ENCODE peak calls at places on chromosomes 6 and 20, in ten cellular contexts. One of them, this sample, is unnamed.
A peak's percentile ranks its signal among the peaks of the same experiment; 100 is the strongest.

GRCh38 chr6:47407295-47408281 is 70.0 kb upstream of the CD2AP start:
- DNase-seq in SK-N-SH: no peak
- DNase-seq in pancreas: no peak
- DNase-seq in heart left ventricle: no peak
- DNase-seq in aorta: no peak
- DNase-seq in right lobe of liver: no peak
- DNase-seq in esophagus squamous epithelium: no peak
- DNase-seq in brain microvascular endothelial cell: peak; percentile 3
- DNase-seq in mucosa of descending colon: no peak
- DNase-seq in right atrium auricular region: no peak
- DNase-seq in this sample: no peak

GRCh38 chr6:165624871-165625639 is 38.0 kb downstream of the PDE10A start:
- DNase-seq in SK-N-SH: no peak
- DNase-seq in pancreas: no peak
- DNase-seq in heart left ventricle: no peak
- DNase-seq in aorta: no peak
- DNase-seq in right lobe of liver: no peak
- DNase-seq in esophagus squamous epithelium: no peak
- DNase-seq in brain microvascular endothelial cell: no peak
- DNase-seq in mucosa of descending colon: no peak
- DNase-seq in right atrium auricular region: no peak
- DNase-seq in this sample: no peak

GRCh38 chr6:40817369-40817768 is 221.7 kb downstream of the UNC5CL start:
- DNase-seq in SK-N-SH: no peak
- DNase-seq in pancreas: no peak
- DNase-seq in heart left ventricle: no peak
- DNase-seq in aorta: no peak
- DNase-seq in right lobe of liver: no peak
- DNase-seq in esophagus squamous epithelium: no peak
- DNase-seq in brain microvascular endothelial cell: no peak
- DNase-seq in mucosa of descending colon: no peak
- DNase-seq in right atrium auricular region: no peak
- DNase-seq in this sample: no peak

GRCh38 chr6:111409430-111409829 is 73.6 kb downstream of the REV3L start:
- DNase-seq in SK-N-SH: no peak
- DNase-seq in pancreas: no peak
- DNase-seq in heart left ventricle: no peak
- DNase-seq in aorta: no peak
- DNase-seq in right lobe of liver: no peak
- DNase-seq in esophagus squamous epithelium: no peak
- DNase-seq in brain microvascular endothelial cell: no peak
- DNase-seq in mucosa of descending colon: no peak
- DNase-seq in right atrium auricular region: no peak
- DNase-seq in this sample: no peak

GRCh38 chr6:53293691-53294090 is 55.1 kb downstream of the ELOVL5 start:
- DNase-seq in SK-N-SH: no peak
- DNase-seq in pancreas: no peak
- DNase-seq in heart left ventricle: no peak
- DNase-seq in aorta: no peak
- DNase-seq in right lobe of liver: no peak
- DNase-seq in esophagus squamous epithelium: no peak
- DNase-seq in brain microvascular endothelial cell: no peak
- DNase-seq in mucosa of descending colon: no peak
- DNase-seq in right atrium auricular region: no peak
- DNase-seq in this sample: no peak

GRCh38 chr20:58342104-58342945 is 32.8 kb downstream of the RAB22A start:
- DNase-seq in SK-N-SH: no peak
- DNase-seq in pancreas: no peak
- DNase-seq in heart left ventricle: no peak
- DNase-seq in aorta: no peak
- DNase-seq in right lobe of liver: no peak
- DNase-seq in esophagus squamous epithelium: no peak
- DNase-seq in brain microvascular endothelial cell: peak; percentile 29
- DNase-seq in mucosa of descending colon: no peak
- DNase-seq in right atrium auricular region: no peak
- DNase-seq in this sample: no peak

GRCh38 chr20:61748376-61748775 is 317.3 kb downstream of the TAF4 start:
- DNase-seq in SK-N-SH: no peak
- DNase-seq in pancreas: no peak
- DNase-seq in heart left ventricle: no peak
- DNase-seq in aorta: no peak
- DNase-seq in right lobe of liver: no peak
- DNase-seq in esophagus squamous epithelium: no peak
- DNase-seq in brain microvascular endothelial cell: no peak
- DNase-seq in mucosa of descending colon: no peak
- DNase-seq in right atrium auricular region: no peak
- DNase-seq in this sample: no peak

GRCh38 chr6:25311251-25311910 is 32.2 kb downstream of the CARMIL1 start:
- DNase-seq in SK-N-SH: no peak
- DNase-seq in pancreas: no peak
- DNase-seq in heart left ventricle: no peak
- DNase-seq in aorta: no peak
- DNase-seq in right lobe of liver: no peak
- DNase-seq in esophagus squamous epithelium: no peak
- DNase-seq in brain microvascular endothelial cell: peak; percentile 30
- DNase-seq in mucosa of descending colon: no peak
- DNase-seq in right atrium auricular region: no peak
- DNase-seq in this sample: no peak

GRCh38 chr6:129929433-129929832 is 68.3 kb upstream of the TMEM244 start:
- DNase-seq in SK-N-SH: no peak
- DNase-seq in pancreas: no peak
- DNase-seq in heart left ventricle: no peak
- DNase-seq in aorta: no peak
- DNase-seq in right lobe of liver: no peak
- DNase-seq in esophagus squamous epithelium: no peak
- DNase-seq in brain microvascular endothelial cell: peak; percentile 73
- DNase-seq in mucosa of descending colon: no peak
- DNase-seq in right atrium auricular region: no peak
- DNase-seq in this sample: no peak

GRCh38 chr20:58705525-58705924 is 12.9 kb downstream of the NPEPL1 start:
- DNase-seq in SK-N-SH: peak; percentile 27
- DNase-seq in pancreas: no peak
- DNase-seq in heart left ventricle: peak; percentile 18
- DNase-seq in aorta: peak; percentile 34
- DNase-seq in right lobe of liver: no peak
- DNase-seq in esophagus squamous epithelium: no peak
- DNase-seq in brain microvascular endothelial cell: no peak
- DNase-seq in mucosa of descending colon: no peak
- DNase-seq in right atrium auricular region: peak; percentile 30
- DNase-seq in this sample: peak; percentile 18

GRCh38 chr6:29967379-29968010 is 25.2 kb downstream of the HLA-A start:
- DNase-seq in SK-N-SH: no peak
- DNase-seq in pancreas: peak; percentile 47
- DNase-seq in heart left ventricle: peak; percentile 66
- DNase-seq in aorta: no peak
- DNase-seq in right lobe of liver: peak; percentile 37
- DNase-seq in esophagus squamous epithelium: no peak
- DNase-seq in brain microvascular endothelial cell: no peak
- DNase-seq in mucosa of descending colon: peak; percentile 90
- DNase-seq in right atrium auricular region: no peak
- DNase-seq in this sample: no peak

GRCh38 chr6:131631625-131632284 is 3.7 kb upstream of the MED23 start:
- DNase-seq in SK-N-SH: no peak
- DNase-seq in pancreas: no peak
- DNase-seq in heart left ventricle: no peak
- DNase-seq in aorta: no peak
- DNase-seq in right lobe of liver: no peak
- DNase-seq in esophagus squamous epithelium: no peak
- DNase-seq in brain microvascular endothelial cell: no peak
- DNase-seq in mucosa of descending colon: no peak
- DNase-seq in right atrium auricular region: no peak
- DNase-seq in this sample: no peak

DNA sequence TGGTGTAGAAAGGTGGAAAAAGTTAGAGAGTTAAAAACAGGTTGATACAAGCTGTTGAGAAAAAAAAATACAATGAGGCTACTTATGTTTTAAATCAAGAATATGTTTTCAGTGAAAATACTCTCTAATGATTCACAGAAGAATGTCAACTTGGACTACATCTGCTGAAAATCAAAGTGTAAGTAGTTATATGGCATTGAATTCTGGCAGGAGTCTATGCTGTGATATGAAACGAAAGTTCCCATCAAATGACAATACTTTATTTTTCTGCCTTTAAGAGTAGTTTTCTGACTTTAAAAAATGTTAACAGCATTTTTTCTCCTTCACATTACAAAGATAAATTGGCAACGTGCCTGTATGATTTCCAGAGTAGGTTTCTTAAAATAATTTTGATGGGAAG is 158.3 kb downstream of the EYA4 start:
- DNase-seq in SK-N-SH: no peak
- DNase-seq in pancreas: no peak
- DNase-seq in heart left ventricle: no peak
- DNase-seq in aorta: no peak
- DNase-seq in right lobe of liver: no peak
- DNase-seq in esophagus squamous epithelium: no peak
- DNase-seq in brain microvascular endothelial cell: no peak
- DNase-seq in mucosa of descending colon: no peak
- DNase-seq in right atrium auricular region: no peak
- DNase-seq in this sample: no peak
- H3K36me3 ChIP-seq in SK-N-SH: no peaks in the 10 kb centered on the region
- H3K36me3 ChIP-seq in pancreas: no peaks in the 10 kb centered on the region
- H3K36me3 ChIP-seq in heart left ventricle: no peaks in the 10 kb centered on the region
- H3K36me3 ChIP-seq in aorta: no peaks in the 10 kb centered on the region
- H3K36me3 ChIP-seq in right lobe of liver: no peaks in the 10 kb centered on the region
- H3K36me3 ChIP-seq in esophagus squamous epithelium: no peaks in the 10 kb centered on the region
- H3K36me3 ChIP-seq in brain microvascular endothelial cell: no peaks in the 10 kb centered on the region
- H3K36me3 ChIP-seq in mucosa of descending colon: no peaks in the 10 kb centered on the region
- H3K36me3 ChIP-seq in right atrium auricular region: no peaks in the 10 kb centered on the region
- H3K36me3 ChIP-seq in this sample: no peaks in the 10 kb centered on the region

GRCh38 chr20:53578492-53579222 is 15.0 kb downstream of the ZNF217 start:
- DNase-seq in SK-N-SH: peak; percentile 77
- DNase-seq in pancreas: no peak
- DNase-seq in heart left ventricle: no peak
- DNase-seq in aorta: no peak
- DNase-seq in right lobe of liver: no peak
- DNase-seq in esophagus squamous epithelium: peak; percentile 11
- DNase-seq in brain microvascular endothelial cell: peak; percentile 86
- DNase-seq in mucosa of descending colon: peak; percentile 93
- DNase-seq in right atrium auricular region: peak; percentile 59
- DNase-seq in this sample: peak; percentile 69
- H3K36me3 ChIP-seq in SK-N-SH: peaks cover 73% of the 10 kb centered on the region
- H3K36me3 ChIP-seq in pancreas: peaks cover 30% of the 10 kb centered on the region
- H3K36me3 ChIP-seq in heart left ventricle: peaks cover 37% of the 10 kb centered on the region
- H3K36me3 ChIP-seq in aorta: peaks cover 5% of the 10 kb centered on the region
- H3K36me3 ChIP-seq in right lobe of liver: no peaks in the 10 kb centered on the region
- H3K36me3 ChIP-seq in esophagus squamous epithelium: peaks cover 76% of the 10 kb centered on the region
- H3K36me3 ChIP-seq in brain microvascular endothelial cell: peaks cover 63% of the 10 kb centered on the region
- H3K36me3 ChIP-seq in mucosa of descending colon: peaks cover 5% of the 10 kb centered on the region
- H3K36me3 ChIP-seq in right atrium auricular region: peaks cover 66% of the 10 kb centered on the region
- H3K36me3 ChIP-seq in this sample: peaks cover 66% of the 10 kb centered on the region

GRCh38 chr20:47304287-47304686 is 52.2 kb downstream of the ZMYND8 start:
- DNase-seq in SK-N-SH: peak; percentile 57
- DNase-seq in pancreas: no peak
- DNase-seq in heart left ventricle: no peak
- DNase-seq in aorta: no peak
- DNase-seq in right lobe of liver: no peak
- DNase-seq in esophagus squamous epithelium: no peak
- DNase-seq in brain microvascular endothelial cell: no peak
- DNase-seq in mucosa of descending colon: peak; percentile 44
- DNase-seq in right atrium auricular region: no peak
- DNase-seq in this sample: no peak

GRCh38 chr20:47306755-47307370 is 49.6 kb downstream of the ZMYND8 start:
- DNase-seq in SK-N-SH: no peak
- DNase-seq in pancreas: no peak
- DNase-seq in heart left ventricle: no peak
- DNase-seq in aorta: peak; percentile 14
- DNase-seq in right lobe of liver: no peak
- DNase-seq in esophagus squamous epithelium: no peak
- DNase-seq in brain microvascular endothelial cell: no peak
- DNase-seq in mucosa of descending colon: no peak
- DNase-seq in right atrium auricular region: no peak
- DNase-seq in this sample: no peak

GRCh38 chr20:47303736-47304135 is 52.8 kb downstream of the ZMYND8 start:
- DNase-seq in SK-N-SH: peak; percentile 30
- DNase-seq in pancreas: no peak
- DNase-seq in heart left ventricle: no peak
- DNase-seq in aorta: peak; percentile 46
- DNase-seq in right lobe of liver: no peak
- DNase-seq in esophagus squamous epithelium: no peak
- DNase-seq in brain microvascular endothelial cell: no peak
- DNase-seq in mucosa of descending colon: no peak
- DNase-seq in right atrium auricular region: no peak
- DNase-seq in this sample: no peak

GRCh38 chr20:47305667-47306066 is 50.8 kb downstream of the ZMYND8 start:
- DNase-seq in SK-N-SH: no peak
- DNase-seq in pancreas: no peak
- DNase-seq in heart left ventricle: no peak
- DNase-seq in aorta: peak; percentile 0
- DNase-seq in right lobe of liver: no peak
- DNase-seq in esophagus squamous epithelium: no peak
- DNase-seq in brain microvascular endothelial cell: no peak
- DNase-seq in mucosa of descending colon: no peak
- DNase-seq in right atrium auricular region: no peak
- DNase-seq in this sample: no peak

DNA sequence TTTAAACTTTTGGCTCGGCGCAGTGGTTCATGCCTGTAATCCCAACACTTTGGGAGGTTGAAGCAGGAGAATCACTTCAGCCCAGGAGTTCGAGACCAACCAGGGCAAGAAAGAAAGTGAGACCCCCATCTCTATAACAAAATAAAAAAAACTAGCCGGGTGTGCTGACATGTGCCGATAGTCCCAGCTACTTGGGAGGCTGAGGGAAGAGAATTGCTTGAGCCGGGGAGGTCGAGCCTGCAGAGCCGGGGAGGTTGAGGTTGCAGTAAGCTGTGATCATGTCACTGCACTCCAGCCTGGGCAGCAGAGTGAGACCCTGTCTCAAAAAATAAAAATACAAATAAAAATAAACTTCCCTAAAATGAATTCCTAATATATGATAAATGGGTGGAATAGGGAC is 50.4 kb downstream of the ZMYND8 start:
- DNase-seq in SK-N-SH: no peak
- DNase-seq in pancreas: no peak
- DNase-seq in heart left ventricle: no peak
- DNase-seq in aorta: peak; percentile 31
- DNase-seq in right lobe of liver: no peak
- DNase-seq in esophagus squamous epithelium: no peak
- DNase-seq in brain microvascular endothelial cell: no peak
- DNase-seq in mucosa of descending colon: no peak
- DNase-seq in right atrium auricular region: no peak
- DNase-seq in this sample: no peak
- H3K36me3 ChIP-seq in SK-N-SH: peaks cover 59% of the 10 kb centered on the region
- H3K36me3 ChIP-seq in pancreas: peaks cover 3% of the 10 kb centered on the region
- H3K36me3 ChIP-seq in heart left ventricle: peaks cover 6% of the 10 kb centered on the region
- H3K36me3 ChIP-seq in aorta: no peaks in the 10 kb centered on the region
- H3K36me3 ChIP-seq in right lobe of liver: no peaks in the 10 kb centered on the region
- H3K36me3 ChIP-seq in esophagus squamous epithelium: peaks cover 99% of the 10 kb centered on the region
- H3K36me3 ChIP-seq in brain microvascular endothelial cell: peaks cover 60% of the 10 kb centered on the region
- H3K36me3 ChIP-seq in mucosa of descending colon: no peaks in the 10 kb centered on the region
- H3K36me3 ChIP-seq in right atrium auricular region: peaks cover 36% of the 10 kb centered on the region
- H3K36me3 ChIP-seq in this sample: peaks cover 7% of the 10 kb centered on the region

DNA sequence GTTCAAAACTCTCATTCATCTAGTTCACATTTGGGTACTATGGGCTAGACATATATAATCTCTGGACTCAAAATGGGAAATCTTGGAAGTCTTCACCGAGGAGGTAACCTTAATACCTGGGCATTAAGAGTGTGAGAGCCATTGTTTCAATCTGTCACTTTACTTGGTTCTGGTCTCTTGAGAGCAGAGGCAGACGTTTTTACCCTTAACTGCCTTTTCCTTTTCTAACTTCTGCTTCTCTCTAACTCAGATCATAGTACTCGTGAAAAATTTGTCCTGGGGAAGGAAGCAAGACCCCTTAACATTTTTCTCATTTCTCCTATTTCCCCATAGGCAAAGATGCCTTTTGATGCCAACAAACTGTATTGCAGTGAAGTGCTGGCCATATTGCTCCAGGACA is 83.2 kb downstream of the CTNNBL1 start:
- DNase-seq in SK-N-SH: no peak
- DNase-seq in pancreas: no peak
- DNase-seq in heart left ventricle: no peak
- DNase-seq in aorta: no peak
- DNase-seq in right lobe of liver: no peak
- DNase-seq in esophagus squamous epithelium: no peak
- DNase-seq in brain microvascular endothelial cell: no peak
- DNase-seq in mucosa of descending colon: no peak
- DNase-seq in right atrium auricular region: no peak
- DNase-seq in this sample: no peak
- H3K36me3 ChIP-seq in SK-N-SH: peaks cover 16% of the 10 kb centered on the region
- H3K36me3 ChIP-seq in pancreas: no peaks in the 10 kb centered on the region
- H3K36me3 ChIP-seq in heart left ventricle: no peaks in the 10 kb centered on the region
- H3K36me3 ChIP-seq in aorta: peaks cover 3% of the 10 kb centered on the region
- H3K36me3 ChIP-seq in right lobe of liver: no peaks in the 10 kb centered on the region
- H3K36me3 ChIP-seq in esophagus squamous epithelium: peaks cover 64% of the 10 kb centered on the region
- H3K36me3 ChIP-seq in brain microvascular endothelial cell: no peaks in the 10 kb centered on the region
- H3K36me3 ChIP-seq in mucosa of descending colon: no peaks in the 10 kb centered on the region
- H3K36me3 ChIP-seq in right atrium auricular region: peaks cover 11% of the 10 kb centered on the region
- H3K36me3 ChIP-seq in this sample: no peaks in the 10 kb centered on the region

This sample was measured in H7.